ENCODE peak calls at places on chromosome 1, in five cellular contexts. One of them, this sample, is unnamed.

GRCh38 chr1:38835230-38835827 is 24.2 kb downstream of the RRAGC start:
- DNase-seq in CD4-positive, alpha-beta T cell: peak; percentile 9
- DNase-seq in A549: peak; percentile 43
- DNase-seq in lower lobe of right lung: no peak
- DNase-seq in GM13976: peak; percentile 73
- DNase-seq in this sample: peak; percentile 66

GRCh38 chr1:108719654-108720435 is 7.1 kb downstream of the FNDC7 start:
- DNase-seq in A549: peak; percentile 68
- DNase-seq in CD4-positive, alpha-beta T cell: no peak
- DNase-seq in GM13976: no peak
- DNase-seq in lower lobe of right lung: no peak
- DNase-seq in this sample: no peak

GRCh38 chr1:146007048-146007784 is 10.8 kb upstream of the TXNIP start:
- DNase-seq in A549: peak; percentile 58
- DNase-seq in CD4-positive, alpha-beta T cell: peak; percentile 63
- DNase-seq in GM13976: peak; percentile 84
- DNase-seq in lower lobe of right lung: no peak
- DNase-seq in this sample: peak; percentile 82

GRCh38 chr1:179786815-179787736 is 44.0 kb downstream of the FAM163A start:
- DNase-seq in lower lobe of right lung: no peak
- DNase-seq in GM13976: no peak
- DNase-seq in A549: no peak
- DNase-seq in CD4-positive, alpha-beta T cell: no peak
- DNase-seq in this sample: no peak

GRCh38 chr1:39946216-39946615 is 8.7 kb upstream of the MFSD2A start:
- DNase-seq in GM13976: no peak
- DNase-seq in CD4-positive, alpha-beta T cell: no peak
- DNase-seq in A549: no peak
- DNase-seq in lower lobe of right lung: no peak
- DNase-seq in this sample: no peak

GRCh38 chr1:2564006-2564814 is 8.0 kb downstream of the TNFRSF14 start:
- DNase-seq in A549: no peak
- DNase-seq in CD4-positive, alpha-beta T cell: no peak
- DNase-seq in GM13976: no peak
- DNase-seq in lower lobe of right lung: no peak
- DNase-seq in this sample: no peak

GRCh38 chr1:203051841-203052324 is 25.6 kb downstream of the PPFIA4 start:
- DNase-seq in A549: no peak
- DNase-seq in CD4-positive, alpha-beta T cell: no peak
- DNase-seq in lower lobe of right lung: no peak
- DNase-seq in GM13976: no peak
- DNase-seq in this sample: no peak

GRCh38 chr1:186819140-186819539 is 9.6 kb upstream of the PLA2G4A start:
- DNase-seq in CD4-positive, alpha-beta T cell: no peak
- DNase-seq in lower lobe of right lung: no peak
- DNase-seq in A549: no peak
- DNase-seq in GM13976: peak; percentile 22
- DNase-seq in this sample: peak; percentile 8

GRCh38 chr1:58852731-58853485 is 69.1 kb upstream of the JUN start:
- DNase-seq in A549: no peak
- DNase-seq in lower lobe of right lung: no peak
- DNase-seq in CD4-positive, alpha-beta T cell: no peak
- DNase-seq in GM13976: no peak
- DNase-seq in this sample: no peak

GRCh38 chr1:15525043-15525958 is 1.3 kb upstream of the CASP9 start:
- DNase-seq in GM13976: no peak
- DNase-seq in CD4-positive, alpha-beta T cell: no peak
- DNase-seq in A549: peak; percentile 86
- DNase-seq in lower lobe of right lung: peak; percentile 99
- DNase-seq in this sample: no peak

GRCh38 chr1:22471078-22471477 is 19.4 kb downstream of the ZBTB40 start:
- DNase-seq in A549: no peak
- DNase-seq in GM13976: no peak
- DNase-seq in lower lobe of right lung: no peak
- DNase-seq in CD4-positive, alpha-beta T cell: no peak
- DNase-seq in this sample: no peak

GRCh38 chr1:109668123-109668800 is 405 bp downstream of the GSTM2 start:
- DNase-seq in A549: no peak
- DNase-seq in GM13976: peak; percentile 16
- DNase-seq in CD4-positive, alpha-beta T cell: no peak
- DNase-seq in lower lobe of right lung: no peak
- DNase-seq in this sample: no peak

GRCh38 chr1:35807614-35808375 is at the start of gene AGO4:
- DNase-seq in A549: peak; percentile 43
- DNase-seq in lower lobe of right lung: peak; percentile 82
- DNase-seq in GM13976: peak; percentile 81
- DNase-seq in CD4-positive, alpha-beta T cell: peak; percentile 15
- DNase-seq in this sample: peak; percentile 76

GRCh38 chr1:26345718-26346117 is 8.2 kb downstream of the CRYBG2 start:
- DNase-seq in GM13976: no peak
- DNase-seq in A549: no peak
- DNase-seq in CD4-positive, alpha-beta T cell: no peak
- DNase-seq in lower lobe of right lung: no peak
- DNase-seq in this sample: no peak

GRCh38 chr1:8745749-8746390 is 71.6 kb downstream of the RERE start:
- DNase-seq in GM13976: no peak
- DNase-seq in lower lobe of right lung: no peak
- DNase-seq in CD4-positive, alpha-beta T cell: no peak
- DNase-seq in A549: no peak
- DNase-seq in this sample: no peak

GRCh38 chr1:217564833-217565232 is 66.1 kb downstream of the GPATCH2 start:
- DNase-seq in GM13976: no peak
- DNase-seq in A549: no peak
- DNase-seq in CD4-positive, alpha-beta T cell: no peak
- DNase-seq in lower lobe of right lung: no peak
- DNase-seq in this sample: no peak

GRCh38 chr1:116983678-116984077 is 17.9 kb upstream of the CD101 start:
- DNase-seq in A549: no peak
- DNase-seq in lower lobe of right lung: no peak
- DNase-seq in CD4-positive, alpha-beta T cell: no peak
- DNase-seq in GM13976: no peak
- DNase-seq in this sample: no peak

GRCh38 chr1:117058810-117059209 is 1.3 kb upstream of the TTF2 start:
- DNase-seq in A549: no peak
- DNase-seq in GM13976: no peak
- DNase-seq in lower lobe of right lung: no peak
- DNase-seq in CD4-positive, alpha-beta T cell: no peak
- DNase-seq in this sample: no peak

GRCh38 chr1:162530318-162530984 is 31.1 kb upstream of the UAP1 start:
- DNase-seq in lower lobe of right lung: no peak
- DNase-seq in GM13976: peak; percentile 64
- DNase-seq in CD4-positive, alpha-beta T cell: no peak
- DNase-seq in A549: no peak
- DNase-seq in this sample: peak; percentile 65

GRCh38 chr1:103997631-103998030 is 247.9 kb downstream of the AMY1C start:
- DNase-seq in GM13976: no peak
- DNase-seq in lower lobe of right lung: no peak
- DNase-seq in A549: no peak
- DNase-seq in CD4-positive, alpha-beta T cell: no peak
- DNase-seq in this sample: no peak

GRCh38 chr1:111952258-111952657 is 37.2 kb downstream of the KCND3 start:
- DNase-seq in GM13976: no peak
- DNase-seq in CD4-positive, alpha-beta T cell: no peak
- DNase-seq in A549: no peak
- DNase-seq in lower lobe of right lung: no peak
- DNase-seq in this sample: no peak

GRCh38 chr1:88763649-88764406 is 79.8 kb downstream of the PKN2 start:
- DNase-seq in A549: no peak
- DNase-seq in GM13976: no peak
- DNase-seq in lower lobe of right lung: no peak
- DNase-seq in CD4-positive, alpha-beta T cell: no peak
- DNase-seq in this sample: no peak

GRCh38 chr1:229582011-229582694 is 23.6 kb upstream of the ABCB10 start:
- DNase-seq in GM13976: no peak
- DNase-seq in CD4-positive, alpha-beta T cell: no peak
- DNase-seq in lower lobe of right lung: peak; percentile 62
- DNase-seq in A549: no peak
- DNase-seq in this sample: no peak

GRCh38 chr1:54365847-54366246 is 40.3 kb downstream of the SSBP3 start:
- DNase-seq in A549: no peak
- DNase-seq in GM13976: no peak
- DNase-seq in CD4-positive, alpha-beta T cell: no peak
- DNase-seq in lower lobe of right lung: no peak
- DNase-seq in this sample: no peak

GRCh38 chr1:183920651-183921050 is 115.7 kb downstream of the RGL1 start:
- DNase-seq in A549: no peak
- DNase-seq in lower lobe of right lung: no peak
- DNase-seq in GM13976: no peak
- DNase-seq in CD4-positive, alpha-beta T cell: no peak
- DNase-seq in this sample: no peak

GRCh38 chr1:201515062-201515750 is 8.3 kb upstream of the CSRP1 start:
- DNase-seq in GM13976: no peak
- DNase-seq in CD4-positive, alpha-beta T cell: no peak
- DNase-seq in A549: no peak
- DNase-seq in lower lobe of right lung: no peak
- DNase-seq in this sample: no peak

GRCh38 chr1:201518105-201518504 is 11.2 kb upstream of the CSRP1 start:
- DNase-seq in CD4-positive, alpha-beta T cell: no peak
- DNase-seq in GM13976: no peak
- DNase-seq in lower lobe of right lung: no peak
- DNase-seq in A549: no peak
- DNase-seq in this sample: no peak

GRCh38 chr1:201516511-201517127 is 9.7 kb upstream of the CSRP1 start:
- DNase-seq in CD4-positive, alpha-beta T cell: no peak
- DNase-seq in lower lobe of right lung: no peak
- DNase-seq in GM13976: no peak
- DNase-seq in A549: no peak
- DNase-seq in this sample: no peak

GRCh38 chr1:201517631-201518030 is 10.7 kb upstream of the CSRP1 start:
- DNase-seq in lower lobe of right lung: no peak
- DNase-seq in CD4-positive, alpha-beta T cell: no peak
- DNase-seq in A549: no peak
- DNase-seq in GM13976: no peak
- DNase-seq in this sample: no peak

GRCh38 chr1:201515895-201516294 is 9.0 kb upstream of the CSRP1 start:
- DNase-seq in CD4-positive, alpha-beta T cell: no peak
- DNase-seq in A549: no peak
- DNase-seq in lower lobe of right lung: no peak
- DNase-seq in GM13976: no peak
- DNase-seq in this sample: no peak
- TF ChIP-seq CTCF in CD4-positive, alpha-beta T cell: no peak
- TF ChIP-seq CTCF in A549: no peak
- TF ChIP-seq CTCF in lower lobe of right lung: no peak
- TF ChIP-seq CTCF in GM13976: no peak
- TF ChIP-seq CTCF in this sample: no peak

DNA sequence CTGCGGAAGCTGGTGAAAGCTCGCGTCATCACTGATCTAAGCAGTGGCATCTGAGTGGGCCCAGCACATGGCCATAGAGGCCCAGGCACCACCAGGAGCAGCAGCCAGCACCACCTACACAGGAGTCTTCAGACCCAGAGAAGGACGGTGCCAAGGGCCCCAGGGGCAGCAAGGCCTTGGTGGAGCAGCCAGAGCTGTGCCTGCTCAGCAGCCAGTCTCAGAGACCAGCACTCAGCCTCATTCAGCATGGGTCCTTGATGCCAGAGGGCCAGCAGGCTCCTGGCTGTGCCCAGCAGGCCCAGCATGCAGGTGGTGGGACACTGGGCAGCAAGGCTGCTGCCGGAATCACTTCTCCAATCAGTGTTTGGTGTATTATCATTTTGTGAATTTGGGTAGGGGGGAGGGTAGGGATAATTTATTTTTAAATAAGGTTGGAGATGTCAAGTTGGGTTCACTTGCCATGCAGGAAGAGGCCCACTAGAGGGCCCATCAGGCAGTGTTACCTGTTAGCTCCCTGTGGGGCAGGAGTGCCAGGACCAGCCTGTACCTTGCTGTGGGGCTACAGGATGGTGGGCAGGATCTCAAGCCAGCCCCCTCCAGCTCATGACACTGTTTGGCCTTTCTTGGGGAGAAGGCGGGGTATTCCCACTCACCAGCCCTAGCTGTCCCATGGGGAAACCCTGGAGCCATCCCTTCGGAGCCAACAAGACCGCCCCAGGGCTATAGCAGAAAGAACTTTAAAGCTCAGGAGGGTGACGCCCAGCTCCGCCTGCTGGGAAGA is 3.2 kb upstream of the ARTN start:
- DNase-seq in lower lobe of right lung: no peak
- DNase-seq in GM13976: peak; percentile 52
- DNase-seq in CD4-positive, alpha-beta T cell: no peak
- DNase-seq in A549: no peak
- DNase-seq in this sample: peak; percentile 52
- TF ChIP-seq CTCF in lower lobe of right lung: peak; percentile 26
- TF ChIP-seq CTCF in GM13976: peak; percentile 13
- TF ChIP-seq CTCF in CD4-positive, alpha-beta T cell: peak; percentile 27
- TF ChIP-seq CTCF in A549: no peak
- TF ChIP-seq CTCF in this sample: peak; percentile 30

DNA sequence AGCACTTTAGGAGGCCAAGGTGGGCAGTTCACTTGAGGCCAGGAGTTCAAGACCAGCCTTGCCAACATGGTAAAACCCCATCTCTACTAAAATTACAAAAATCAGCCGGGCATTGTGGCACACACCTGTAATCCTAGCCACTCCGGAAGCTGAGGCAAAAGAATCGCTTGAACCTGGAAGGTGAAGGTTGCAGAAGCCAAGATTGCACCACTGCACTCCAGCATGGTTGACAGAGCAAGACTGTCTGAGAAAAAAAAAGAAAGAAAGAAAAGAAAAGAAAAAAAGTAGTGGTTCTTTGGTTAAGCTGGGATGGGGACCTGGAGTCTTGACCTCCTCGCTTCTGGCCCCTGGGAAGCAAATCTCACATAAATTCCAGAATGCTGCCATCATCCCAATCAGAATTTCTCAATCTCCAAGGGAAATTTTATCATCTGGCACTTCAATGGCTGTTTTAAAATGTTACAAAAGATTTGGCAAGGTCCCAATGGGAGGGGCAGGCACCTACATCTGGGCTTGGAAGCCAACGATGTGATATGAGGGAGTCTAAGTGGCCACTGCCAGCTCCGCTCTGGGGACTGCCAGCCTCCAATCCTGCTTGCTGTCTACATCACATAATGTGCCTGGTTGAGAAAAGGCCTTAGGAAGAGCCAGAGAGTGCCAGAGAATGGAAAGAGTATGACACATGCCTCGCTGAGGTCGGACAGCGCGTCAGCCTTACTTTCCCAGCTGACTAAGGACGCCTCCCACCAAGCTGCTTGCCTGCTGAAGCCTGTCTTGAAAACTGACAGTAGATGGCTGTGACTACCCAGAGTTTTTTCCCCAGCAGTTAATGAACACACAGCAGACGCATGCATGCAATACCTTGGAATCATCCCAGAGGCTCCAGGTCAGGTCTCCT is 42.1 kb upstream of the SRP9 start:
- DNase-seq in GM13976: no peak
- DNase-seq in lower lobe of right lung: peak; percentile 57
- DNase-seq in CD4-positive, alpha-beta T cell: no peak
- DNase-seq in A549: peak; percentile 82
- DNase-seq in this sample: no peak
- TF ChIP-seq CTCF in GM13976: no peak
- TF ChIP-seq CTCF in lower lobe of right lung: no peak
- TF ChIP-seq CTCF in CD4-positive, alpha-beta T cell: no peak
- TF ChIP-seq CTCF in A549: peak; percentile 14
- TF ChIP-seq CTCF in this sample: no peak

DNA sequence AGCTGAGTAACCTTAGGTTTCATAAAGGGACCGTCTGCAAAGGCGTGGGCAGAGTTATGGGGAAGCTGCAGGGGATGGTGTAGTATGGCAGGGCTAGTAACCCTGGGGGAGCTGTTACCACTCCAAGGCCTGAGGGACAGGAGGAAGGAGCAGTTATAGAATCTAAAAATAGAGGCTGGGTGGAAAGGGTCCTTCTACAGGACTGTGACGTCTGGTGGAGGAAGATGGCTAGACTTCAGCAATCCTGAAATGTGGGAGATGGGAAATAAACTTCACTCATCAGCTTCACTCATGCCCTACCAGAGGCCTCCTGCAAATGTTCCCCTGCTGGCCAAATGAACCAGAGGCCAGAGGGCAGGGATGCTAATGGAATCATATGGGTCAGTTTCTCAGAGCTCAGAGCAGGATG is 46.1 kb downstream of the DAB1 start:
- DNase-seq in A549: no peak
- DNase-seq in GM13976: no peak
- DNase-seq in lower lobe of right lung: no peak
- DNase-seq in CD4-positive, alpha-beta T cell: no peak
- DNase-seq in this sample: no peak
- TF ChIP-seq CTCF in A549: no peak
- TF ChIP-seq CTCF in GM13976: no peak
- TF ChIP-seq CTCF in lower lobe of right lung: no peak
- TF ChIP-seq CTCF in CD4-positive, alpha-beta T cell: no peak
- TF ChIP-seq CTCF in this sample: no peak